ENCODE peak calls at places on chromosomes 4 and X, in six cellular contexts. H is heart right ventricle, J is activated B cell treated with CpG ODN at 0.5 μM for 24 hours, F is IMR-90, O is tibial nerve, W is HFFc6. N is an unnamed sample.
A peak's percentile ranks its signal among the peaks of the same experiment; 100 is the strongest.

GRCh38 chrX:11331788-11332187 is 38.6 kb downstream of the AMELX start:
- DNase-seq in H (no peak), J (no peak), F (no peak), O (no peak), W (no peak), N (no peak)

GRCh38 chr4:6119507-6120020 is 80.8 kb downstream of the JAKMIP1 start:
- DNase-seq in H (no peak), J (no peak), F (no peak), O (no peak), W (no peak), N (no peak)

GRCh38 chr4:150896513-150896912 is 118.6 kb downstream of the LRBA start:
- DNase-seq in H (no peak), J (no peak), F (no peak), O (no peak), W (no peak), N (no peak)

GRCh38 chr4:26087108-26087507 is 173.1 kb downstream of the SMIM20 start:
- DNase-seq in H (no peak), J (no peak), F (peak; percentile 56), O (no peak), W (peak; percentile 2), N (no peak)

GRCh38 chr4:121155893-121156292 is 8.2 kb downstream of the TNIP3 start:
- DNase-seq in H (no peak), J (no peak), F (peak; percentile 94), O (no peak), W (peak; percentile 86), N (no peak)

GRCh38 chr4:149884046-149884445 is 68.4 kb upstream of the IQCM start:
- DNase-seq in H (peak; percentile 26), J (no peak), F (no peak), O (no peak), W (no peak), N (no peak)

GRCh38 chr4:16329132-16329796 is 103.0 kb upstream of the TAPT1 start:
- DNase-seq in H (no peak), J (no peak), F (peak; percentile 2), O (no peak), W (no peak), N (no peak)

GRCh38 chr4:134677209-134677814 is 475.7 kb upstream of the PABPC4L start:
- DNase-seq in H (no peak), J (no peak), F (no peak), O (no peak), W (no peak), N (no peak)

GRCh38 chr4:78774395-78774794 is 1.8 kb upstream of the BMP2K start:
- DNase-seq in H (no peak), J (no peak), F (peak; percentile 49), O (no peak), W (no peak), N (no peak)

GRCh38 chr4:149897784-149898183 is 82.1 kb upstream of the IQCM start:
- DNase-seq in H (no peak), J (no peak), F (peak; percentile 26), O (no peak), W (no peak), N (no peak)

GRCh38 chrX:80765226-80765625 is 44.5 kb downstream of the BRWD3 start:
- DNase-seq in H (no peak), J (no peak), F (peak; percentile 77), O (no peak), W (peak; percentile 72), N (no peak)

GRCh38 chrX:129653985-129654651 is 638 bp downstream of the APLN start:
- DNase-seq in H (no peak), J (no peak), F (no peak), O (no peak), W (no peak), N (no peak)

GRCh38 chrX:113390531-113390930 is 549.9 kb upstream of the AMOT start:
- DNase-seq in H (no peak), J (no peak), F (no peak), O (no peak), W (no peak), N (no peak)

GRCh38 chr4:1082215-1083182 is 30.9 kb downstream of the RNF212 start:
- DNase-seq in H (peak; percentile 24), J (no peak), F (peak; percentile 70), O (peak; percentile 27), W (peak; percentile 58), N (no peak)

GRCh38 chr4:126778348-126778747 is 854.4 kb upstream of the INTU start:
- DNase-seq in H (no peak), J (no peak), F (peak; percentile 83), O (no peak), W (peak; percentile 71), N (no peak)

GRCh38 chr4:88991746-88992145 is 65.2 kb downstream of the FAM13A start:
- DNase-seq in H (no peak), J (no peak), F (peak; percentile 54), O (no peak), W (peak; percentile 11), N (no peak)

GRCh38 chr4:158020175-158020574 is 152.7 kb downstream of the GASK1B start:
- DNase-seq in H (peak; percentile 36), J (no peak), F (peak; percentile 96), O (no peak), W (peak; percentile 69), N (no peak)

GRCh38 chr4:84482564-84483563 is 16.2 kb downstream of the NKX6-1 start:
- DNase-seq in H (no peak), J (no peak), F (no peak), O (no peak), W (no peak), N (no peak)

GRCh38 chrX:69133561-69134542 is 31.4 kb downstream of the PJA1 start:
- DNase-seq in H (peak; percentile 8), J (no peak), F (peak; percentile 69), O (no peak), W (peak; percentile 55), N (no peak)

GRCh38 chr4:75985116-75985515 is 5.6 kb downstream of the SDAD1 start:
- DNase-seq in H (no peak), J (no peak), F (peak; percentile 96), O (no peak), W (peak; percentile 95), N (no peak)

GRCh38 chrX:136262241-136262640 is 11.0 kb upstream of the MAP7D3 start:
- DNase-seq in H (no peak), J (no peak), F (no peak), O (no peak), W (no peak), N (no peak)

GRCh38 chr4:5563856-5564255 is 144.5 kb downstream of the EVC2 start:
- DNase-seq in H (no peak), J (no peak), F (no peak), O (no peak), W (no peak), N (no peak)

GRCh38 chr4:10639664-10640063 is 44.9 kb downstream of the CLNK start:
- DNase-seq in H (no peak), J (no peak), F (peak; percentile 24), O (no peak), W (peak; percentile 5), N (no peak)

GRCh38 chr4:140617494-140618060 is 48.8 kb upstream of the UCP1 start:
- DNase-seq in H (no peak), J (no peak), F (no peak), O (no peak), W (no peak), N (no peak)

GRCh38 chr4:80462537-80463207 is 127.1 kb downstream of the CFAP299 start:
- DNase-seq in H (no peak), J (no peak), F (no peak), O (no peak), W (no peak), N (no peak)

GRCh38 chr4:150156543-150156942 is 78.3 kb downstream of the DCLK2 start:
- DNase-seq in H (no peak), J (no peak), F (no peak), O (no peak), W (no peak), N (no peak)

GRCh38 chr4:26238426-26238781 is 82.4 kb upstream of the RBPJ start:
- DNase-seq in H (no peak), J (no peak), F (no peak), O (no peak), W (no peak), N (no peak)

GRCh38 chrX:124984140-124984813 is 335.4 kb upstream of the TEX13C start:
- DNase-seq in H (no peak), J (no peak), F (no peak), O (no peak), W (no peak), N (no peak)
- TF ChIP-seq CTCF in H (no peak), J (no peak), F (no peak), O (no peak), W (no peak), N (no peak)

GRCh38 chrX:19677121-19677520 is 161.8 kb upstream of the MAP3K15 start:
- DNase-seq in H (no peak), J (no peak), F (no peak), O (no peak), W (no peak), N (no peak)
- TF ChIP-seq CTCF in H (no peak), J (no peak), F (no peak), O (no peak), W (no peak), N (no peak)

GRCh38 chr4:24089831-24090531 is 200.1 kb upstream of the PPARGC1A start:
- DNase-seq in H (no peak), J (no peak), F (peak; percentile 90), O (no peak), W (peak; percentile 29), N (no peak)
- TF ChIP-seq CTCF in H (no peak), J (no peak), F (peak; percentile 11), O (no peak), W (no peak), N (no peak)

GRCh38 chrX:101407167-101407747 is 468 bp downstream of the GLA start:
- DNase-seq in H (no peak), J (no peak), F (no peak), O (no peak), W (no peak), N (no peak)

GRCh38 chrX:101409043-101409442 is 1.0 kb downstream of the HNRNPH2 start:
- DNase-seq in H (no peak), J (no peak), F (no peak), O (no peak), W (no peak), N (no peak)

GRCh38 chrX:101408530-101408836 is 461 bp downstream of the HNRNPH2 start:
- DNase-seq in H (no peak), J (no peak), F (no peak), O (no peak), W (no peak), N (no peak)

GRCh38 chrX:101410461-101410860 is 2.4 kb downstream of the HNRNPH2 start:
- DNase-seq in H (no peak), J (no peak), F (no peak), O (no peak), W (no peak), N (no peak)

DNA sequence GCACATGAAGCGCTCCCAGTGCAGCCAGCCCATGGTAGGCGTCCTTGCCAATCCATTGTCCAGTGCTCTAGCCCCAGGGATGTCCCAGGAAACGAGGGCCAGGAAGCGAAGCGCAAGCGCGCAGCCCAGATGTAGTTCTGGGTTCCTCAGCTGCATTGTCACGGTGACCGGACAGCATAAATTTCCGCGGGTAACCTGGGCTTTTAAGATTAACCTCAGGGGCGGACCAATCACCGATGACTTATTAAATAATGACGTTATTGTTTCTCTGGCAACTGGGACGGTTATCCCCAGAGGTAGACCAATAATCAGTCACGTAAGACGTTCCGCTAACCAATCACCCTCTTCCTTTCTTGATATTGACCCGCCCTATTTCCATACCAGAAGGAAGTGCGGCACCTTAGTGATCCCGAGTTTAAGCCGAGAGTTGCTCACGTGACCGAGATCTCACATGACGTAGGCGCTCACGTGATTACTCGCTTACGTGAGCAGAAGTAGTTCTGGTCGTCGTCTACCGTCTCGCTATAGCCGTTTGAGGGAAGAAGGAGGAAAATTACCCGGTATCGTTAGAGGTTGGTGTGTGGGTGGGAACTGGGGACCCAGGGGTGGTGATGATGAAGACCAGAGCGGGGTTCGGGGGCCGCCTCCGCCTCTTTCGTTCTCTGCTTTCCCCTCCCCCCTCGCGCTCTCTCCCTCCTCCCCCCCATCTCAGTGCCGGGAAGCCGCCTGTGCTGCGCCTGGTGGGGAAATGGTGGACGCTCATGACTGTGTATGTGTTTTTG is at the start of the genes GLA and HNRNPH2:
- DNase-seq in H (peak; percentile 92), J (peak; percentile 71), F (peak; percentile 99), O (peak; percentile 87), W (peak; percentile 98), N (peak; percentile 82)
- TF ChIP-seq CTCF in H (no peak), J (no peak), F (no peak), O (no peak), W (no peak), N (no peak)

N was measured in natural killer cell.